ENCODE peak calls at places on chromosomes 13 and 19, in five cellular contexts. A is KBM-7, Y is RKO, F is caudate nucleus, G is NCI-H1092. H is an unnamed sample.
A peak's percentile ranks its signal among the peaks of the same experiment; 100 is the strongest.

GRCh38 chr13:82129281-82129680 is 1753.0 kb downstream of the SLITRK1 start:
- DNase-seq in G (no peak), Y (no peak), A (no peak), F (no peak), H (no peak)

GRCh38 chr19:1113986-1114483 is 10.2 kb downstream of the GPX4 start:
- DNase-seq in G (no peak), Y (no peak), A (no peak), F (no peak), H (no peak)

GRCh38 chr13:76231522-76232167 is 595.5 kb downstream of the LMO7 start:
- DNase-seq in G (no peak), A (no peak), F (no peak), Y (no peak), H (no peak)

GRCh38 chr13:52001120-52001731 is 10.0 kb downstream of the ATP7B start:
- DNase-seq in G (no peak), A (peak; percentile 69), F (no peak), Y (peak; percentile 80), H (peak; percentile 79)

GRCh38 chr13:109803822-109804221 is 17.4 kb upstream of the IRS2 start:
- DNase-seq in Y (no peak), G (no peak), F (no peak), A (no peak), H (no peak)

GRCh38 chr13:99464441-99464949 is 36.8 kb upstream of the TM9SF2 start:
- DNase-seq in G (no peak), Y (no peak), F (no peak), A (no peak), H (no peak)

GRCh38 chr19:35760711-35761349 is 2.9 kb downstream of the PROSER3 start:
- DNase-seq in A (no peak), F (no peak), Y (no peak), G (no peak), H (no peak)

GRCh38 chr19:46216612-46217011 is 12.9 kb upstream of the IGFL1 start:
- DNase-seq in G (no peak), F (no peak), A (no peak), Y (no peak), H (no peak)

GRCh38 chr13:25447396-25447795 is 75.6 kb downstream of the ATP8A2 start:
- DNase-seq in F (no peak), Y (peak; percentile 14), A (no peak), G (no peak), H (no peak)

GRCh38 chr13:98761126-98761978 is 8.9 kb upstream of the SLC15A1 start:
- DNase-seq in A (peak; percentile 3), Y (no peak), G (no peak), F (no peak), H (peak; percentile 84)

GRCh38 chr19:8065489-8066261 is 13.1 kb downstream of the CCL25 start:
- DNase-seq in G (no peak), F (no peak), Y (no peak), A (no peak), H (no peak)

GRCh38 chr13:78131811-78132210 is 213.2 kb upstream of the EDNRB start:
- DNase-seq in F (no peak), A (no peak), Y (no peak), G (no peak), H (peak; percentile 15)

GRCh38 chr13:113730145-113730750 is 28.8 kb upstream of the TMEM255B start:
- DNase-seq in Y (no peak), A (no peak), F (no peak), G (no peak), H (no peak)

GRCh38 chr19:3369337-3370213 is 3.2 kb downstream of the NFIC start:
- DNase-seq in F (no peak), Y (peak; percentile 65), G (no peak), A (no peak), H (no peak)